ENCODE peak calls at places on chromosomes 5 and 9, in five cellular contexts. J, V, N, E and L are unnamed samples.

GRCh38 chr5:140205216-140205615 is 30.2 kb downstream of the CYSTM1 start:
- DNase-seq in J (no peak), V (no peak), N (no peak), E (no peak), L (no peak)

GRCh38 chr9:134735441-134736175 is 94.0 kb downstream of the COL5A1 start:
- DNase-seq in J (no peak), V (no peak), N (peak; percentile 38), E (no peak), L (peak; percentile 72)

GRCh38 chr9:124341455-124342170 is 73.6 kb downstream of the PSMB7 start:
- DNase-seq in J (no peak), V (no peak), N (no peak), E (no peak), L (no peak)

GRCh38 chr5:178331491-178331981 is 98.9 kb upstream of the PHYKPL start:
- DNase-seq in J (no peak), V (no peak), N (peak; percentile 81), E (no peak), L (peak; percentile 70)

GRCh38 chr5:133336121-133336968 is 276.0 kb downstream of the FSTL4 start:
- DNase-seq in J (no peak), V (no peak), N (no peak), E (no peak), L (no peak)

GRCh38 chr5:132895719-132896305 is 22.3 kb downstream of the LEAP2 start:
- DNase-seq in J (no peak), V (no peak), N (no peak), E (no peak), L (no peak)

GRCh38 chr9:89422151-89422918 is 75.6 kb downstream of the SEMA4D start:
- DNase-seq in J (no peak), V (peak; percentile 31), N (no peak), E (peak; percentile 73), L (no peak)

GRCh38 chr5:132289097-132289496 is 5.1 kb upstream of the SLC22A4 start:
- DNase-seq in J (no peak), V (no peak), N (no peak), E (no peak), L (no peak)

GRCh38 chr9:37951671-37952579 is 48.0 kb upstream of the SLC25A51 start:
- DNase-seq in J (peak; percentile 32), V (no peak), N (no peak), E (no peak), L (no peak)

GRCh38 chr5:42787845-42788244 is 23.8 kb downstream of the SELENOP start:
- DNase-seq in J (no peak), V (no peak), N (no peak), E (no peak), L (no peak)

GRCh38 chr9:116480700-116481099 is 206.4 kb upstream of the TRIM32 start:
- DNase-seq in J (no peak), V (no peak), N (no peak), E (no peak), L (no peak)

GRCh38 chr5:93532370-93532769 is 48.6 kb downstream of the NR2F1-AS1 start:
- DNase-seq in J (no peak), V (no peak), N (peak; percentile 18), E (peak; percentile 96), L (peak; percentile 68)

GRCh38 chr9:86141843-86142242 is 42.5 kb upstream of the GOLM1 start:
- DNase-seq in J (no peak), V (no peak), N (no peak), E (no peak), L (no peak)

GRCh38 chr9:105026451-105026850 is 98.5 kb upstream of the ABCA1 start:
- DNase-seq in J (no peak), V (no peak), N (no peak), E (peak; percentile 57), L (no peak)

GRCh38 chr9:117258201-117258866 is 156.5 kb downstream of the ASTN2 start:
- DNase-seq in J (no peak), V (no peak), N (no peak), E (no peak), L (no peak)

GRCh38 chr9:113523421-113524141 is 60.1 kb downstream of the RGS3 start:
- DNase-seq in J (no peak), V (peak; percentile 71), N (no peak), E (no peak), L (peak; percentile 75)

GRCh38 chr9:113524460-113524859 is 60.9 kb downstream of the RGS3 start:
- DNase-seq in J (no peak), V (no peak), N (no peak), E (no peak), L (no peak)

GRCh38 chr9:113522858-113523257 is 59.3 kb downstream of the RGS3 start:
- DNase-seq in J (no peak), V (no peak), N (no peak), E (no peak), L (no peak)

GRCh38 chr9:113521693-113522260 is 58.2 kb downstream of the RGS3 start:
- DNase-seq in J (no peak), V (no peak), N (no peak), E (no peak), L (no peak)

GRCh38 chr9:113522419-113522818 is 58.9 kb downstream of the RGS3 start:
- DNase-seq in J (no peak), V (no peak), N (no peak), E (no peak), L (no peak)
- H3K4me3 ChIP-seq in J (no peak overlapping the region), V (peak overlapping the region; percentile 30), N (no peak overlapping the region), E (no peak overlapping the region), L (no peak overlapping the region)

DNA sequence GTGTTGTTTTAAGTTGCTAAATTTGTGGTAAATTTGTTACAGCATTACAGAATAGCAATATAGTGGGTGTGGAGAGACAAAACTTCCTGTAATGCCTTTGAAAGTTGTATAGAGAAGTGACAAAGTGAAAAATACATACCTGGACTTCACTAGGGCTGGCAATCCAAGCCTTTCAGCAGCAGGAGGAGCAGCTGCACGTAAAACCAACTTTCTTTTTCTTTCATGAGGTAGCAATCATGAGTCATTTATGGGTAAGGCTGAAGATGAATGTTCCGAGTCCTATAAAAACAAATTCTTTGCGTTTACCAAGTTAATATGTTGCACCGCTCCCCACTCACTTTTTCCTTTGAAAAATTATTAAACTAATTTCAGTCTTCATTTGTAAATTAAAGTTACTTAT is 1138.2 kb downstream of the TAF11L14 start:
- DNase-seq in J (peak; percentile 3), V (no peak), N (no peak), E (peak; percentile 56), L (no peak)
- H3K4me3 ChIP-seq in J (no peak overlapping the region), V (no peak overlapping the region), N (peak overlapping the region; percentile 8), E (no peak overlapping the region), L (no peak overlapping the region)

GRCh38 chr5:77853353-77853907 is 77.3 kb upstream of the TBCA start:
- DNase-seq in J (no peak), V (no peak), N (no peak), E (no peak), L (no peak)

GRCh38 chr5:77852068-77852513 is 76.0 kb upstream of the TBCA start:
- DNase-seq in J (no peak), V (no peak), N (no peak), E (no peak), L (no peak)

GRCh38 chr5:77852514-77853352 is 76.6 kb upstream of the TBCA start:
- DNase-seq in J (peak; percentile 53), V (no peak), N (peak; percentile 69), E (peak; percentile 69), L (peak; percentile 77)

GRCh38 chr5:77850536-77851228 is 74.5 kb upstream of the TBCA start:
- DNase-seq in J (no peak), V (no peak), N (peak; percentile 49), E (no peak), L (no peak)

GRCh38 chr5:77851229-77852067 is 75.3 kb upstream of the TBCA start:
- DNase-seq in J (no peak), V (no peak), N (peak; percentile 64), E (no peak), L (peak; percentile 14)
- H3K4me3 ChIP-seq in J (peak overlapping the region; percentile 37), V (peak overlapping the region; percentile 54), N (peak overlapping the region; percentile 50), E (peak overlapping the region; percentile 45), L (peak overlapping the region; percentile 60)

GRCh38 chr5:72598461-72599433 is 91.5 kb upstream of the ZNF366 start:
- DNase-seq in J (no peak), V (no peak), N (no peak), E (peak; percentile 77), L (no peak)

GRCh38 chr5:72600401-72600981 is 93.3 kb upstream of the ZNF366 start:
- DNase-seq in J (peak; percentile 80), V (no peak), N (no peak), E (peak; percentile 88), L (no peak)

GRCh38 chr5:72601861-72602260 is 94.7 kb upstream of the ZNF366 start:
- DNase-seq in J (no peak), V (no peak), N (no peak), E (no peak), L (no peak)

GRCh38 chr5:72597456-72597948 is 90.3 kb upstream of the ZNF366 start:
- DNase-seq in J (peak; percentile 6), V (no peak), N (no peak), E (peak; percentile 85), L (peak; percentile 15)

DNA sequence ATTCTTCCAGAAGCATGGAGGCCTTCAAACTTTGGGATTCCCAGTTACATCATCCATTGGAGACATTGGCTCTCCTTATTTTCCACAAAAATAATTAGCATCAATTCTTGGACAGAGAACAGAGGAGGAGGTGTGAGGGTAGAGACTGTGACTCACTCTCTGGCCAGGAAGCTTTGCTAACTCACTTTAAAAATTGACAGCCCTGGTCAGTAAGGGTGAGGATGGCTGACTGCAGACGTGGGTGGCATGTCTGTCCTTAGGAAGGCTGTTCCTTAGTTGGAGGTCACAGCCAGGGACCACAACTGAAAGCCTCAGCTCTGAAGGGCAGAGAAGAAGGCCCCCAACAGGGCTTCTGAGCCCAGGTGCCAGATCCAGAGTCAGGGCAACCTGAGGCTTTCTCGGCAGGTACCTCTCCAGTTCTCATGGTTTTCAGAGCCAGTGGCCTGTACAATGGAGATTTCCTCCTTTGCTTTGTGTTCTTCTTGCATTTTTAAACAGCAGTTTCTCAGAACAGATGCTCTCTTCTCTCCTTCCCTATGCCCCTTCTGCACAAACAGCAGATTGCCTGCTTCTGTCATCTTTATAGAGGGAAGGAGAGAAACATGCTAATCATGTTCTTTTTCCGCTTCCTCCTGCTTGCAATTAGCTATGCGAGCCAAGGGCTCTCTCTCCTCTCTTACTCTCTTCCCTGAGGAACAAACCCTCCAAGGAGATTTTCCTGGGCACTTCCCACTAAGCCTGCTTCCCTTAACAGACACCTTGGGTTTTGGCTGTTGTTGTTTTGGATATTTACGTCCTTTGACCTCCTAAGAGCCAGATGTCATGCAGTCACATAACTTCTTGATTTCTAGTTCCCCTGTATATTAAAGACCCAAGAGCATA is 92.5 kb upstream of the ZNF366 start:
- DNase-seq in J (peak; percentile 6), V (no peak), N (no peak), E (peak; percentile 54), L (no peak)
- H3K4me3 ChIP-seq in J (no peak overlapping the region), V (no peak overlapping the region), N (no peak overlapping the region), E (no peak overlapping the region), L (no peak overlapping the region)

GRCh38 chr5:88665750-88666215 is 217.2 kb downstream of the MEF2C start:
- DNase-seq in J (no peak), V (no peak), N (no peak), E (peak; percentile 64), L (no peak)
- H3K4me3 ChIP-seq in J (no peak overlapping the region), V (no peak overlapping the region), N (no peak overlapping the region), E (peak overlapping the region; percentile 47), L (no peak overlapping the region)

DNA sequence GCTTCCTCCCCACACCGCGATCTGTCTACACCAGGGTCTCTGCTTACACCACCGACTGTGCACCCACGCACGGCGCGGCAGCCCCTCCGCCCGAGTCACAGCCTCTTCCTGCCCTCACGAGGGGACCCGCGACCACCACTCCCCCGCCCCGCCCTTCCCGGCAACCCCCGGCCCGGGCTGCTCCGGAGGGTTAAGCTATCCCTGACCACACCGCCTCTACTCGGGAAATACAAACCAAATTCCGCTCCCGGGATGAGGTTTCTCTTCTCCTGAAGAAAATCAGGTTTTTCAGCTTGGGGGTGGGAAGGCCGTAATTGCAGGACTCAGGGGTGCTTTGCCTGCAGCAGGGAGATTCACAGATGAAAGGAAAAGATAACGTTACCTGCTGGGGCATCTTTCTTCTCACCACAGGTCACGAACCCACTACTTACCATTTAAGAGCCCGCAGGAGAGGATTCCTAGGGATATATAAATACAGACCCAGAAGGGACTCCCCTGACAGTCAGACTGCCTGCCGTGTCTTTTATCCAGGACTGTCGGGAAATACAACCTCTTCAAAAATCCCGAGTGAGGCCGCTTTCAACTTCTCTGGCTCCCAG is 63.5 kb downstream of the ROR2 start:
- DNase-seq in J (no peak), V (no peak), N (no peak), E (peak; percentile 24), L (no peak)
- H3K4me3 ChIP-seq in J (no peak overlapping the region), V (no peak overlapping the region), N (no peak overlapping the region), E (no peak overlapping the region), L (no peak overlapping the region)